ENCODE peak calls at places on chromosome 10, in five cellular contexts. W, O, M, S and I are unnamed samples.

GRCh38 chr10:69958232-69958902 is 94.3 kb upstream of the MACROH2A2 start:
- DNase-seq in S (peak), W (no peak), O (peak), M (peak), I (peak)

GRCh38 chr10:67883710-67884312 is 645 bp upstream of the SIRT1 start:
- DNase-seq in S (peak), M (no peak), O (no peak), W (no peak), I (no peak)

GRCh38 chr10:130864951-130865350 is 446.6 kb downstream of the TCERG1L start:
- DNase-seq in M (no peak), O (no peak), W (no peak), S (no peak), I (no peak)

GRCh38 chr10:8581521-8582225 is 527.2 kb downstream of the GATA3 start:
- DNase-seq in S (no peak), W (no peak), O (no peak), M (no peak), I (peak)

GRCh38 chr10:27252267-27253000 is 11.8 kb upstream of the ACBD5 start:
- DNase-seq in S (peak), O (peak), W (peak), M (no peak), I (no peak)

GRCh38 chr10:79475877-79476276 is 30.5 kb upstream of the ZCCHC24 start:
- DNase-seq in S (no peak), M (no peak), O (no peak), W (no peak), I (no peak)

GRCh38 chr10:125692932-125693847 is 10.2 kb upstream of the TEX36 start:
- DNase-seq in M (no peak), W (no peak), O (no peak), S (peak), I (no peak)

GRCh38 chr10:51683031-51683830 is 16.2 kb downstream of the CSTF2T start:
- DNase-seq in S (peak), M (no peak), W (no peak), O (no peak), I (no peak)

GRCh38 chr10:13877154-13877909 is 290.6 kb downstream of the PRPF18 start:
- DNase-seq in S (peak), M (no peak), O (no peak), W (no peak), I (no peak)

GRCh38 chr10:75651452-75651851 is 220.0 kb downstream of the LRMDA start:
- DNase-seq in M (no peak), W (no peak), O (no peak), S (peak), I (peak)

GRCh38 chr10:129774082-129774735 is 189.9 kb downstream of the EBF3 start:
- DNase-seq in W (no peak), M (no peak), O (no peak), S (no peak), I (no peak)

GRCh38 chr10:6151087-6151977 is 51.4 kb upstream of the PFKFB3 start:
- DNase-seq in M (no peak), S (peak), O (peak), W (no peak), I (no peak)

GRCh38 chr10:112970036-112970435 is 20.0 kb downstream of the TCF7L2 start:
- DNase-seq in W (no peak), O (no peak), S (no peak), M (no peak), I (no peak)

GRCh38 chr10:48935141-48935540 is 4.5 kb downstream of the LRRC18 start:
- DNase-seq in W (no peak), O (no peak), M (no peak), S (peak), I (no peak)

GRCh38 chr10:102121739-102122372 is 1.7 kb upstream of the LDB1 start:
- DNase-seq in M (no peak), S (peak), O (no peak), W (no peak), I (no peak)

GRCh38 chr10:31584789-31585406 is 265.9 kb downstream of the ZEB1 start:
- DNase-seq in O (no peak), W (no peak), S (no peak), M (no peak), I (no peak)

GRCh38 chr10:96377816-96378294 is 19.1 kb upstream of the OPALIN start:
- DNase-seq in W (no peak), M (peak), S (peak), O (no peak), I (no peak)

GRCh38 chr10:58477902-58478301 is 34.8 kb upstream of the BICC1 start:
- DNase-seq in S (no peak), O (no peak), W (no peak), M (no peak), I (no peak)

GRCh38 chr10:48782321-48782720 is 97.6 kb downstream of the WDFY4 start:
- DNase-seq in S (no peak), O (no peak), M (no peak), W (no peak), I (no peak)

GRCh38 chr10:20760450-20760849 is 136.7 kb downstream of the NEBL start:
- DNase-seq in S (no peak), O (no peak), W (no peak), M (no peak), I (no peak)

GRCh38 chr10:43417950-43418768 is 9.2 kb upstream of the HNRNPF start:
- DNase-seq in O (peak), M (no peak), S (no peak), W (peak), I (no peak)

GRCh38 chr10:113450046-113450445 is 102.8 kb upstream of the HABP2 start:
- DNase-seq in O (no peak), S (no peak), M (no peak), W (no peak), I (no peak)

GRCh38 chr10:132399117-132400035 is 2.4 kb downstream of the PWWP2B start:
- DNase-seq in O (no peak), S (no peak), W (no peak), M (no peak), I (no peak)

GRCh38 chr10:114767589-114768393 is 53.8 kb upstream of the FHIP2A start:
- DNase-seq in M (no peak), S (no peak), O (no peak), W (no peak), I (no peak)